ENCODE peak calls at places on chromosomes 4 and X, in seven cellular contexts. One of them, this sample, is unnamed.
A peak's percentile ranks its signal among the peaks of the same experiment; 100 is the strongest.

GRCh38 chr4:138938371-138938699 is 77.2 kb upstream of the NOCT start:
- DNase-seq in psoas muscle: no peak
- DNase-seq in CD4-positive, alpha-beta memory T cell: no peak
- DNase-seq in left lung: no peak
- DNase-seq in ascending aorta: no peak
- DNase-seq in GM23248: peak; percentile 63
- DNase-seq in Caco-2: peak; percentile 44
- DNase-seq in this sample: peak; percentile 19

GRCh38 chrX:118823263-118824172 is at the start of gene ZCCHC12:
- DNase-seq in psoas muscle: peak; percentile 47
- DNase-seq in CD4-positive, alpha-beta memory T cell: peak; percentile 23
- DNase-seq in left lung: peak; percentile 77
- DNase-seq in ascending aorta: no peak
- DNase-seq in GM23248: peak; percentile 57
- DNase-seq in Caco-2: peak; percentile 65
- DNase-seq in this sample: no peak

GRCh38 chr4:99179626-99180025 is 35.5 kb upstream of the ADH4 start:
- DNase-seq in psoas muscle: no peak
- DNase-seq in CD4-positive, alpha-beta memory T cell: no peak
- DNase-seq in left lung: no peak
- DNase-seq in ascending aorta: no peak
- DNase-seq in GM23248: no peak
- DNase-seq in Caco-2: no peak
- DNase-seq in this sample: no peak

GRCh38 chr4:89823416-89823815 is 13.5 kb downstream of the SNCA start:
- DNase-seq in psoas muscle: no peak
- DNase-seq in CD4-positive, alpha-beta memory T cell: no peak
- DNase-seq in left lung: no peak
- DNase-seq in ascending aorta: no peak
- DNase-seq in GM23248: peak; percentile 17
- DNase-seq in Caco-2: no peak
- DNase-seq in this sample: no peak

GRCh38 chr4:181157647-181158046 is 1085.6 kb upstream of the TENM3 start:
- DNase-seq in psoas muscle: no peak
- DNase-seq in CD4-positive, alpha-beta memory T cell: no peak
- DNase-seq in left lung: no peak
- DNase-seq in ascending aorta: no peak
- DNase-seq in GM23248: no peak
- DNase-seq in Caco-2: no peak
- DNase-seq in this sample: no peak

GRCh38 chrX:65488496-65488895 is 46.1 kb downstream of the LAS1L start:
- DNase-seq in psoas muscle: no peak
- DNase-seq in CD4-positive, alpha-beta memory T cell: no peak
- DNase-seq in left lung: no peak
- DNase-seq in ascending aorta: no peak
- DNase-seq in GM23248: peak; percentile 29
- DNase-seq in Caco-2: no peak
- DNase-seq in this sample: no peak

GRCh38 chr4:56958111-56958517 is 19.3 kb downstream of the NOA1 start:
- DNase-seq in psoas muscle: peak; percentile 91
- DNase-seq in CD4-positive, alpha-beta memory T cell: no peak
- DNase-seq in left lung: no peak
- DNase-seq in ascending aorta: peak; percentile 97
- DNase-seq in GM23248: peak; percentile 99
- DNase-seq in Caco-2: no peak
- DNase-seq in this sample: peak; percentile 5

GRCh38 chr4:93684571-93684970 is 144.0 kb upstream of the ATOH1 start:
- DNase-seq in psoas muscle: no peak
- DNase-seq in CD4-positive, alpha-beta memory T cell: no peak
- DNase-seq in left lung: no peak
- DNase-seq in ascending aorta: no peak
- DNase-seq in GM23248: no peak
- DNase-seq in Caco-2: no peak
- DNase-seq in this sample: no peak

GRCh38 chrX:10168226-10168625 is 11.5 kb downstream of the CLCN4 start:
- DNase-seq in psoas muscle: no peak
- DNase-seq in CD4-positive, alpha-beta memory T cell: no peak
- DNase-seq in left lung: no peak
- DNase-seq in ascending aorta: no peak
- DNase-seq in GM23248: no peak
- DNase-seq in Caco-2: no peak
- DNase-seq in this sample: no peak

GRCh38 chr4:153763404-153763803 is 3.6 kb upstream of the RNF175 start:
- DNase-seq in psoas muscle: no peak
- DNase-seq in CD4-positive, alpha-beta memory T cell: no peak
- DNase-seq in left lung: no peak
- DNase-seq in ascending aorta: no peak
- DNase-seq in GM23248: peak; percentile 7
- DNase-seq in Caco-2: no peak
- DNase-seq in this sample: no peak

GRCh38 chrX:39903937-39904336 is 193.8 kb downstream of the BCOR start:
- DNase-seq in psoas muscle: no peak
- DNase-seq in CD4-positive, alpha-beta memory T cell: no peak
- DNase-seq in left lung: no peak
- DNase-seq in ascending aorta: no peak
- DNase-seq in GM23248: peak; percentile 73
- DNase-seq in Caco-2: no peak
- DNase-seq in this sample: no peak

GRCh38 chr4:3700223-3700622 is 66.0 kb upstream of the ADRA2C start:
- DNase-seq in psoas muscle: no peak
- DNase-seq in CD4-positive, alpha-beta memory T cell: no peak
- DNase-seq in left lung: peak; percentile 37
- DNase-seq in ascending aorta: peak; percentile 31
- DNase-seq in GM23248: no peak
- DNase-seq in Caco-2: no peak
- DNase-seq in this sample: no peak

GRCh38 chrX:19814240-19814639 is 73.2 kb downstream of the SH3KBP1 start:
- DNase-seq in psoas muscle: no peak
- DNase-seq in CD4-positive, alpha-beta memory T cell: no peak
- DNase-seq in left lung: no peak
- DNase-seq in ascending aorta: no peak
- DNase-seq in GM23248: no peak
- DNase-seq in Caco-2: peak; percentile 19
- DNase-seq in this sample: no peak

GRCh38 chr4:101135371-101136010 is 211.8 kb downstream of the PPP3CA start:
- DNase-seq in psoas muscle: no peak
- DNase-seq in CD4-positive, alpha-beta memory T cell: no peak
- DNase-seq in left lung: no peak
- DNase-seq in ascending aorta: no peak
- DNase-seq in GM23248: no peak
- DNase-seq in Caco-2: no peak
- DNase-seq in this sample: no peak

GRCh38 chrX:18941896-18942295 is 42.0 kb downstream of the PHKA2 start:
- DNase-seq in psoas muscle: no peak
- DNase-seq in CD4-positive, alpha-beta memory T cell: no peak
- DNase-seq in left lung: no peak
- DNase-seq in ascending aorta: no peak
- DNase-seq in GM23248: no peak
- DNase-seq in Caco-2: peak; percentile 16
- DNase-seq in this sample: no peak

GRCh38 chr4:71241467-71242401 is 97.1 kb upstream of the SLC4A4 start:
- DNase-seq in psoas muscle: no peak
- DNase-seq in CD4-positive, alpha-beta memory T cell: no peak
- DNase-seq in left lung: no peak
- DNase-seq in ascending aorta: no peak
- DNase-seq in GM23248: no peak
- DNase-seq in Caco-2: no peak
- DNase-seq in this sample: no peak

GRCh38 chr4:127307996-127308395 is 324.8 kb upstream of the INTU start:
- DNase-seq in psoas muscle: no peak
- DNase-seq in CD4-positive, alpha-beta memory T cell: no peak
- DNase-seq in left lung: no peak
- DNase-seq in ascending aorta: no peak
- DNase-seq in GM23248: no peak
- DNase-seq in Caco-2: no peak
- DNase-seq in this sample: no peak

GRCh38 chr4:47837582-47838294 is at the start of gene CORIN:
- DNase-seq in psoas muscle: no peak
- DNase-seq in CD4-positive, alpha-beta memory T cell: peak; percentile 24
- DNase-seq in left lung: peak; percentile 85
- DNase-seq in ascending aorta: no peak
- DNase-seq in GM23248: peak; percentile 34
- DNase-seq in Caco-2: peak; percentile 25
- DNase-seq in this sample: peak; percentile 15

GRCh38 chr4:168924648-168925047 is 85.4 kb downstream of the CBR4 start:
- DNase-seq in psoas muscle: no peak
- DNase-seq in CD4-positive, alpha-beta memory T cell: no peak
- DNase-seq in left lung: no peak
- DNase-seq in ascending aorta: no peak
- DNase-seq in GM23248: no peak
- DNase-seq in Caco-2: no peak
- DNase-seq in this sample: no peak
- H3K36me3 ChIP-seq in psoas muscle: peaks cover 13% of the 10 kb centered on the region
- H3K36me3 ChIP-seq in CD4-positive, alpha-beta memory T cell: no peaks in the 10 kb centered on the region
- H3K36me3 ChIP-seq in left lung: peaks cover 17% of the 10 kb centered on the region
- H3K36me3 ChIP-seq in ascending aorta: peaks cover 89% of the 10 kb centered on the region
- H3K36me3 ChIP-seq in GM23248: peaks cover 42% of the 10 kb centered on the region
- H3K36me3 ChIP-seq in Caco-2: no peaks in the 10 kb centered on the region
- H3K36me3 ChIP-seq in this sample: peaks cover 18% of the 10 kb centered on the region

GRCh38 chrX:46461653-46462191 is 83.5 kb downstream of the ZNF674 start:
- DNase-seq in psoas muscle: no peak
- DNase-seq in CD4-positive, alpha-beta memory T cell: no peak
- DNase-seq in left lung: no peak
- DNase-seq in ascending aorta: no peak
- DNase-seq in GM23248: no peak
- DNase-seq in Caco-2: no peak
- DNase-seq in this sample: no peak

GRCh38 chrX:46465203-46465602 is 80.0 kb downstream of the ZNF674 start:
- DNase-seq in psoas muscle: no peak
- DNase-seq in CD4-positive, alpha-beta memory T cell: no peak
- DNase-seq in left lung: no peak
- DNase-seq in ascending aorta: no peak
- DNase-seq in GM23248: no peak
- DNase-seq in Caco-2: no peak
- DNase-seq in this sample: no peak

GRCh38 chrX:46459603-46460002 is 85.6 kb downstream of the ZNF674 start:
- DNase-seq in psoas muscle: no peak
- DNase-seq in CD4-positive, alpha-beta memory T cell: no peak
- DNase-seq in left lung: no peak
- DNase-seq in ascending aorta: no peak
- DNase-seq in GM23248: no peak
- DNase-seq in Caco-2: no peak
- DNase-seq in this sample: no peak

GRCh38 chrX:46463682-46464081 is 81.5 kb downstream of the ZNF674 start:
- DNase-seq in psoas muscle: no peak
- DNase-seq in CD4-positive, alpha-beta memory T cell: no peak
- DNase-seq in left lung: no peak
- DNase-seq in ascending aorta: no peak
- DNase-seq in GM23248: no peak
- DNase-seq in Caco-2: no peak
- DNase-seq in this sample: no peak
- H3K36me3 ChIP-seq in psoas muscle: no peaks in the 10 kb centered on the region
- H3K36me3 ChIP-seq in CD4-positive, alpha-beta memory T cell: peaks cover 6% of the 10 kb centered on the region
- H3K36me3 ChIP-seq in left lung: peaks cover 43% of the 10 kb centered on the region
- H3K36me3 ChIP-seq in ascending aorta: no peaks in the 10 kb centered on the region
- H3K36me3 ChIP-seq in GM23248: peaks cover 13% of the 10 kb centered on the region
- H3K36me3 ChIP-seq in Caco-2: no peaks in the 10 kb centered on the region
- H3K36me3 ChIP-seq in this sample: peaks cover 2% of the 10 kb centered on the region

GRCh38 chr4:75985116-75985515 is 5.6 kb downstream of the SDAD1 start:
- DNase-seq in psoas muscle: no peak
- DNase-seq in CD4-positive, alpha-beta memory T cell: no peak
- DNase-seq in left lung: no peak
- DNase-seq in ascending aorta: no peak
- DNase-seq in GM23248: peak; percentile 96
- DNase-seq in Caco-2: no peak
- DNase-seq in this sample: no peak

GRCh38 chr4:75976177-75976576 is 14.6 kb downstream of the SDAD1 start:
- DNase-seq in psoas muscle: no peak
- DNase-seq in CD4-positive, alpha-beta memory T cell: no peak
- DNase-seq in left lung: no peak
- DNase-seq in ascending aorta: no peak
- DNase-seq in GM23248: no peak
- DNase-seq in Caco-2: no peak
- DNase-seq in this sample: no peak

GRCh38 chr4:75980576-75980975 is 10.2 kb downstream of the SDAD1 start:
- DNase-seq in psoas muscle: no peak
- DNase-seq in CD4-positive, alpha-beta memory T cell: no peak
- DNase-seq in left lung: no peak
- DNase-seq in ascending aorta: no peak
- DNase-seq in GM23248: no peak
- DNase-seq in Caco-2: no peak
- DNase-seq in this sample: no peak
- H3K36me3 ChIP-seq in psoas muscle: peaks cover 15% of the 10 kb centered on the region
- H3K36me3 ChIP-seq in CD4-positive, alpha-beta memory T cell: peaks cover 44% of the 10 kb centered on the region
- H3K36me3 ChIP-seq in left lung: peaks cover 64% of the 10 kb centered on the region
- H3K36me3 ChIP-seq in ascending aorta: peaks cover 30% of the 10 kb centered on the region
- H3K36me3 ChIP-seq in GM23248: peaks cover 54% of the 10 kb centered on the region
- H3K36me3 ChIP-seq in Caco-2: peaks cover 2% of the 10 kb centered on the region
- H3K36me3 ChIP-seq in this sample: peaks cover 18% of the 10 kb centered on the region

GRCh38 chr4:37651781-37652377 is 34.3 kb downstream of the RELL1 start:
- DNase-seq in psoas muscle: no peak
- DNase-seq in CD4-positive, alpha-beta memory T cell: no peak
- DNase-seq in left lung: no peak
- DNase-seq in ascending aorta: no peak
- DNase-seq in GM23248: no peak
- DNase-seq in Caco-2: no peak
- DNase-seq in this sample: no peak

GRCh38 chr4:37644962-37645361 is 41.2 kb downstream of the RELL1 start:
- DNase-seq in psoas muscle: no peak
- DNase-seq in CD4-positive, alpha-beta memory T cell: no peak
- DNase-seq in left lung: no peak
- DNase-seq in ascending aorta: no peak
- DNase-seq in GM23248: no peak
- DNase-seq in Caco-2: no peak
- DNase-seq in this sample: no peak

GRCh38 chr4:37646237-37646636 is 39.9 kb downstream of the RELL1 start:
- DNase-seq in psoas muscle: no peak
- DNase-seq in CD4-positive, alpha-beta memory T cell: no peak
- DNase-seq in left lung: no peak
- DNase-seq in ascending aorta: no peak
- DNase-seq in GM23248: no peak
- DNase-seq in Caco-2: no peak
- DNase-seq in this sample: no peak

GRCh38 chr4:37645736-37646135 is 40.4 kb downstream of the RELL1 start:
- DNase-seq in psoas muscle: no peak
- DNase-seq in CD4-positive, alpha-beta memory T cell: no peak
- DNase-seq in left lung: no peak
- DNase-seq in ascending aorta: no peak
- DNase-seq in GM23248: no peak
- DNase-seq in Caco-2: no peak
- DNase-seq in this sample: no peak

DNA sequence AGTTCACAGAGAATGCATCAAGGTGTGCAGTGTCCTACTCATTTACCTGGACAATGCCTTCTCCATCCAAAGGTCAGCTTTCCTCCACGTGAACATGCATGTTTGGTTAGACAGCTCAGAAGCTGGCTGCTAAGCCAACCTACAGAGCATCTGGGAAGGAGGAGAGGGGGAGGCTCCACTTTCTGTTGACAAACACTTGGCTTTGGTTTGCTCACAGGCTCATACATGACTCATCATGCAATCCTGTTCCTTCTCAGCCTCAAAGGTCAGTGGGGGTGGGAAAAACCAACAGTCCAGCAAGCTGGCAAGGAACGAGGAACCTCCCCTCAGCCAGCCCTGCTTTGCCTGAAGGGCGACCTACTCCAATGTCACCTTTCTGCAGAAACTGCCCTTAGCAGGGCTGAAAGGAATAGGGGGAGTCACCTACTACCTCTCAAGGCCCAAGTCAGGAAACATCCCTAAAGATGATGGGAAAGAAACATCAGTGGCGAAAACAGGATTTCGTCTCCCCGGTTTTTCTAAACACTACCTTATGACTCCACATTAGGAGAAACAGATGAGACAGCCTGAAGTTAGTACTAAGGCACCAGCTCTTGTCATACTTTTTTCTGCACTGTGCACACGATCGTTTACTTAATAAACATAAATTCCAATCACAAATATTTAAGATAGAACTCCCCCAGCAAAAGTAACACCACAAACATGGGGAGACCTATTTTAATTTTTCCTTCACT is 37.9 kb downstream of the RELL1 start:
- DNase-seq in psoas muscle: peak; percentile 58
- DNase-seq in CD4-positive, alpha-beta memory T cell: no peak
- DNase-seq in left lung: no peak
- DNase-seq in ascending aorta: peak; percentile 66
- DNase-seq in GM23248: peak; percentile 96
- DNase-seq in Caco-2: peak; percentile 91
- DNase-seq in this sample: peak; percentile 96
- H3K36me3 ChIP-seq in psoas muscle: peaks cover 6% of the 10 kb centered on the region
- H3K36me3 ChIP-seq in CD4-positive, alpha-beta memory T cell: peaks cover 27% of the 10 kb centered on the region
- H3K36me3 ChIP-seq in left lung: peaks cover 42% of the 10 kb centered on the region
- H3K36me3 ChIP-seq in ascending aorta: no peaks in the 10 kb centered on the region
- H3K36me3 ChIP-seq in GM23248: no peaks in the 10 kb centered on the region
- H3K36me3 ChIP-seq in Caco-2: no peaks in the 10 kb centered on the region
- H3K36me3 ChIP-seq in this sample: no peaks in the 10 kb centered on the region

This sample was measured in small intestine.